ENCODE peak calls at places on chromosomes 1 and 21, in seven cellular contexts. One of them, this sample, is unnamed.

GRCh38 chr1:227449051-227449450 is 114.3 kb upstream of the ZNF678 start:
- DNase-seq in kidney glomerular epithelial cell: no peak
- DNase-seq in uterus: no peak
- DNase-seq in right lobe of liver: no peak
- DNase-seq in NCI-H1436 treated with DMSO at 0.1 percent for 48 hours: no peak
- DNase-seq in HFF-Myc: no peak
- DNase-seq in Daoy: peak; percentile 26
- DNase-seq in this sample: no peak

GRCh38 chr1:95437011-95437410 is 203.0 kb downstream of the RWDD3 start:
- DNase-seq in NCI-H1436 treated with DMSO at 0.1 percent for 48 hours: no peak
- DNase-seq in Daoy: no peak
- DNase-seq in uterus: no peak
- DNase-seq in kidney glomerular epithelial cell: no peak
- DNase-seq in HFF-Myc: no peak
- DNase-seq in right lobe of liver: no peak
- DNase-seq in this sample: no peak

GRCh38 chr21:33071878-33072306 is 2.0 kb downstream of the OLIG1 start:
- DNase-seq in HFF-Myc: no peak
- DNase-seq in kidney glomerular epithelial cell: no peak
- DNase-seq in Daoy: peak; percentile 39
- DNase-seq in right lobe of liver: no peak
- DNase-seq in uterus: no peak
- DNase-seq in NCI-H1436 treated with DMSO at 0.1 percent for 48 hours: no peak
- DNase-seq in this sample: no peak

GRCh38 chr1:226743259-226743658 is 4.2 kb upstream of the ITPKB start:
- DNase-seq in right lobe of liver: no peak
- DNase-seq in NCI-H1436 treated with DMSO at 0.1 percent for 48 hours: no peak
- DNase-seq in uterus: no peak
- DNase-seq in kidney glomerular epithelial cell: no peak
- DNase-seq in HFF-Myc: no peak
- DNase-seq in Daoy: no peak
- DNase-seq in this sample: no peak

GRCh38 chr1:117284408-117285215 is 73.9 kb upstream of the VTCN1 start:
- DNase-seq in Daoy: peak; percentile 66
- DNase-seq in uterus: no peak
- DNase-seq in NCI-H1436 treated with DMSO at 0.1 percent for 48 hours: no peak
- DNase-seq in right lobe of liver: no peak
- DNase-seq in kidney glomerular epithelial cell: peak; percentile 79
- DNase-seq in HFF-Myc: peak; percentile 47
- DNase-seq in this sample: peak; percentile 50

GRCh38 chr1:173429517-173430477 is 47.3 kb upstream of the PRDX6 start:
- DNase-seq in Daoy: peak; percentile 91
- DNase-seq in HFF-Myc: peak; percentile 84
- DNase-seq in right lobe of liver: peak; percentile 73
- DNase-seq in kidney glomerular epithelial cell: peak; percentile 36
- DNase-seq in uterus: peak; percentile 89
- DNase-seq in NCI-H1436 treated with DMSO at 0.1 percent for 48 hours: no peak
- DNase-seq in this sample: peak; percentile 91

GRCh38 chr1:8116892-8117262 is 90.8 kb upstream of the ERRFI1 start:
- DNase-seq in kidney glomerular epithelial cell: peak; percentile 59
- DNase-seq in NCI-H1436 treated with DMSO at 0.1 percent for 48 hours: no peak
- DNase-seq in Daoy: peak; percentile 66
- DNase-seq in HFF-Myc: no peak
- DNase-seq in right lobe of liver: peak; percentile 81
- DNase-seq in uterus: peak; percentile 82
- DNase-seq in this sample: peak; percentile 84

GRCh38 chr1:39574646-39575045 is 1.9 kb downstream of the PABPC4 start:
- DNase-seq in uterus: no peak
- DNase-seq in right lobe of liver: no peak
- DNase-seq in NCI-H1436 treated with DMSO at 0.1 percent for 48 hours: no peak
- DNase-seq in Daoy: peak; percentile 28
- DNase-seq in kidney glomerular epithelial cell: no peak
- DNase-seq in HFF-Myc: no peak
- DNase-seq in this sample: no peak

GRCh38 chr1:198678301-198678836 is 39.5 kb downstream of the PTPRC start:
- DNase-seq in right lobe of liver: no peak
- DNase-seq in Daoy: no peak
- DNase-seq in HFF-Myc: no peak
- DNase-seq in kidney glomerular epithelial cell: no peak
- DNase-seq in uterus: no peak
- DNase-seq in NCI-H1436 treated with DMSO at 0.1 percent for 48 hours: no peak
- DNase-seq in this sample: no peak

GRCh38 chr1:44418022-44418673 is 13.1 kb downstream of the RNF220 start:
- DNase-seq in HFF-Myc: no peak
- DNase-seq in Daoy: peak; percentile 36
- DNase-seq in NCI-H1436 treated with DMSO at 0.1 percent for 48 hours: no peak
- DNase-seq in uterus: no peak
- DNase-seq in right lobe of liver: no peak
- DNase-seq in kidney glomerular epithelial cell: no peak
- DNase-seq in this sample: no peak

GRCh38 chr1:162230096-162230495 is 146.6 kb downstream of the SPATA46 start:
- DNase-seq in right lobe of liver: peak; percentile 66
- DNase-seq in kidney glomerular epithelial cell: no peak
- DNase-seq in Daoy: peak; percentile 59
- DNase-seq in HFF-Myc: no peak
- DNase-seq in NCI-H1436 treated with DMSO at 0.1 percent for 48 hours: no peak
- DNase-seq in uterus: no peak
- DNase-seq in this sample: no peak

GRCh38 chr1:20194224-20194623 is 7.9 kb upstream of the PLA2G2C start:
- DNase-seq in uterus: no peak
- DNase-seq in HFF-Myc: no peak
- DNase-seq in right lobe of liver: no peak
- DNase-seq in Daoy: no peak
- DNase-seq in NCI-H1436 treated with DMSO at 0.1 percent for 48 hours: no peak
- DNase-seq in kidney glomerular epithelial cell: no peak
- DNase-seq in this sample: no peak

GRCh38 chr1:117928881-117929339 is 511 bp downstream of the GDAP2 start:
- DNase-seq in Daoy: peak; percentile 77
- DNase-seq in right lobe of liver: peak; percentile 62
- DNase-seq in HFF-Myc: peak; percentile 35
- DNase-seq in uterus: peak; percentile 23
- DNase-seq in NCI-H1436 treated with DMSO at 0.1 percent for 48 hours: no peak
- DNase-seq in kidney glomerular epithelial cell: no peak
- DNase-seq in this sample: peak; percentile 13

GRCh38 chr1:211229365-211229759 is 29.8 kb upstream of the RCOR3 start:
- DNase-seq in HFF-Myc: no peak
- DNase-seq in uterus: no peak
- DNase-seq in kidney glomerular epithelial cell: no peak
- DNase-seq in Daoy: no peak
- DNase-seq in NCI-H1436 treated with DMSO at 0.1 percent for 48 hours: no peak
- DNase-seq in right lobe of liver: no peak
- DNase-seq in this sample: no peak

GRCh38 chr1:93715529-93716126 is 34.0 kb upstream of the BCAR3 start:
- DNase-seq in uterus: no peak
- DNase-seq in HFF-Myc: no peak
- DNase-seq in right lobe of liver: no peak
- DNase-seq in Daoy: peak; percentile 58
- DNase-seq in NCI-H1436 treated with DMSO at 0.1 percent for 48 hours: peak; percentile 66
- DNase-seq in kidney glomerular epithelial cell: no peak
- DNase-seq in this sample: no peak

GRCh38 chr1:112618114-112618720 is 724 bp downstream of the ST7L start:
- DNase-seq in Daoy: peak; percentile 26
- DNase-seq in kidney glomerular epithelial cell: peak; percentile 61
- DNase-seq in right lobe of liver: no peak
- DNase-seq in NCI-H1436 treated with DMSO at 0.1 percent for 48 hours: no peak
- DNase-seq in HFF-Myc: no peak
- DNase-seq in uterus: no peak
- DNase-seq in this sample: no peak

GRCh38 chr1:229024528-229025119 is 246.3 kb upstream of the RAB4A start:
- DNase-seq in HFF-Myc: peak; percentile 84
- DNase-seq in kidney glomerular epithelial cell: peak; percentile 84
- DNase-seq in Daoy: peak; percentile 89
- DNase-seq in right lobe of liver: no peak
- DNase-seq in NCI-H1436 treated with DMSO at 0.1 percent for 48 hours: no peak
- DNase-seq in uterus: peak; percentile 66
- DNase-seq in this sample: peak; percentile 68

GRCh38 chr1:2555634-2556276 is 416 bp upstream of the TNFRSF14 start:
- DNase-seq in uterus: peak; percentile 83
- DNase-seq in kidney glomerular epithelial cell: no peak
- DNase-seq in Daoy: peak; percentile 56
- DNase-seq in right lobe of liver: peak; percentile 87
- DNase-seq in HFF-Myc: no peak
- DNase-seq in NCI-H1436 treated with DMSO at 0.1 percent for 48 hours: no peak
- DNase-seq in this sample: no peak

GRCh38 chr1:51557168-51557567 is 38.1 kb upstream of the EPS15 start:
- DNase-seq in NCI-H1436 treated with DMSO at 0.1 percent for 48 hours: no peak
- DNase-seq in Daoy: no peak
- DNase-seq in kidney glomerular epithelial cell: no peak
- DNase-seq in HFF-Myc: no peak
- DNase-seq in uterus: no peak
- DNase-seq in right lobe of liver: no peak
- DNase-seq in this sample: no peak

GRCh38 chr1:179026813-179027664 is 1.3 kb downstream of the FAM20B start:
- DNase-seq in kidney glomerular epithelial cell: no peak
- DNase-seq in Daoy: no peak
- DNase-seq in NCI-H1436 treated with DMSO at 0.1 percent for 48 hours: no peak
- DNase-seq in uterus: no peak
- DNase-seq in right lobe of liver: no peak
- DNase-seq in HFF-Myc: no peak
- DNase-seq in this sample: no peak

GRCh38 chr1:182917386-182917785 is 35.6 kb downstream of the SHCBP1L start:
- DNase-seq in HFF-Myc: peak; percentile 40
- DNase-seq in Daoy: peak; percentile 24
- DNase-seq in kidney glomerular epithelial cell: no peak
- DNase-seq in NCI-H1436 treated with DMSO at 0.1 percent for 48 hours: no peak
- DNase-seq in uterus: no peak
- DNase-seq in right lobe of liver: no peak
- DNase-seq in this sample: no peak

GRCh38 chr1:34013136-34013535 is 149.3 kb downstream of the HMGB4 start:
- DNase-seq in right lobe of liver: no peak
- DNase-seq in kidney glomerular epithelial cell: no peak
- DNase-seq in HFF-Myc: no peak
- DNase-seq in NCI-H1436 treated with DMSO at 0.1 percent for 48 hours: no peak
- DNase-seq in Daoy: no peak
- DNase-seq in uterus: no peak
- DNase-seq in this sample: no peak

GRCh38 chr1:42422672-42423236 is 33.1 kb downstream of the ZMYND12 start:
- DNase-seq in HFF-Myc: no peak
- DNase-seq in right lobe of liver: no peak
- DNase-seq in NCI-H1436 treated with DMSO at 0.1 percent for 48 hours: peak; percentile 80
- DNase-seq in Daoy: no peak
- DNase-seq in kidney glomerular epithelial cell: no peak
- DNase-seq in uterus: no peak
- DNase-seq in this sample: no peak

GRCh38 chr1:183602510-183602909 is 12.3 kb upstream of the NCF2 start:
- DNase-seq in Daoy: no peak
- DNase-seq in NCI-H1436 treated with DMSO at 0.1 percent for 48 hours: no peak
- DNase-seq in right lobe of liver: no peak
- DNase-seq in uterus: no peak
- DNase-seq in HFF-Myc: no peak
- DNase-seq in kidney glomerular epithelial cell: no peak
- DNase-seq in this sample: no peak

GRCh38 chr1:47809301-47810084 is 187.7 kb downstream of the TRABD2B start:
- DNase-seq in kidney glomerular epithelial cell: peak; percentile 10
- DNase-seq in Daoy: peak; percentile 43
- DNase-seq in NCI-H1436 treated with DMSO at 0.1 percent for 48 hours: no peak
- DNase-seq in right lobe of liver: no peak
- DNase-seq in uterus: no peak
- DNase-seq in HFF-Myc: no peak
- DNase-seq in this sample: no peak

GRCh38 chr1:46687095-46687659 is 15.5 kb downstream of the TEX38 start:
- DNase-seq in HFF-Myc: peak; percentile 33
- DNase-seq in right lobe of liver: peak; percentile 91
- DNase-seq in uterus: peak; percentile 75
- DNase-seq in kidney glomerular epithelial cell: no peak
- DNase-seq in Daoy: no peak
- DNase-seq in NCI-H1436 treated with DMSO at 0.1 percent for 48 hours: no peak
- DNase-seq in this sample: no peak

GRCh38 chr1:74584185-74584584 is 71.8 kb upstream of the LRRC53 start:
- DNase-seq in NCI-H1436 treated with DMSO at 0.1 percent for 48 hours: no peak
- DNase-seq in uterus: no peak
- DNase-seq in kidney glomerular epithelial cell: no peak
- DNase-seq in Daoy: no peak
- DNase-seq in HFF-Myc: no peak
- DNase-seq in right lobe of liver: no peak
- DNase-seq in this sample: no peak

GRCh38 chr1:246726255-246726679 is 2.1 kb downstream of the SCCPDH start:
- DNase-seq in right lobe of liver: peak; percentile 68
- DNase-seq in NCI-H1436 treated with DMSO at 0.1 percent for 48 hours: no peak
- DNase-seq in Daoy: no peak
- DNase-seq in HFF-Myc: no peak
- DNase-seq in kidney glomerular epithelial cell: no peak
- DNase-seq in uterus: no peak
- DNase-seq in this sample: no peak

GRCh38 chr1:1361233-1361981 is 3.1 kb upstream of the MXRA8 start:
- DNase-seq in NCI-H1436 treated with DMSO at 0.1 percent for 48 hours: no peak
- DNase-seq in uterus: peak; percentile 24
- DNase-seq in right lobe of liver: no peak
- DNase-seq in HFF-Myc: no peak
- DNase-seq in kidney glomerular epithelial cell: no peak
- DNase-seq in Daoy: no peak
- DNase-seq in this sample: no peak

GRCh38 chr1:205343431-205344009 is 13.2 kb downstream of the KLHDC8A start:
- DNase-seq in Daoy: peak; percentile 62
- DNase-seq in NCI-H1436 treated with DMSO at 0.1 percent for 48 hours: no peak
- DNase-seq in HFF-Myc: no peak
- DNase-seq in right lobe of liver: no peak
- DNase-seq in uterus: no peak
- DNase-seq in kidney glomerular epithelial cell: no peak
- DNase-seq in this sample: no peak

GRCh38 chr1:3518756-3519155 is 64.3 kb downstream of the ARHGEF16 start:
- DNase-seq in uterus: no peak
- DNase-seq in NCI-H1436 treated with DMSO at 0.1 percent for 48 hours: no peak
- DNase-seq in HFF-Myc: no peak
- DNase-seq in kidney glomerular epithelial cell: no peak
- DNase-seq in Daoy: no peak
- DNase-seq in right lobe of liver: no peak
- DNase-seq in this sample: no peak

GRCh38 chr1:86155807-86156561 is 588 bp downstream of the COL24A1 start:
- DNase-seq in NCI-H1436 treated with DMSO at 0.1 percent for 48 hours: no peak
- DNase-seq in Daoy: peak; percentile 30
- DNase-seq in uterus: peak; percentile 14
- DNase-seq in HFF-Myc: no peak
- DNase-seq in right lobe of liver: peak; percentile 45
- DNase-seq in kidney glomerular epithelial cell: no peak
- DNase-seq in this sample: no peak

GRCh38 chr1:21510885-21511578 is 1.8 kb downstream of the ALPL start:
- DNase-seq in HFF-Myc: no peak
- DNase-seq in NCI-H1436 treated with DMSO at 0.1 percent for 48 hours: no peak
- DNase-seq in uterus: no peak
- DNase-seq in right lobe of liver: no peak
- DNase-seq in Daoy: no peak
- DNase-seq in kidney glomerular epithelial cell: no peak
- DNase-seq in this sample: no peak

GRCh38 chr1:25572708-25573590 is 29.5 kb downstream of the LDLRAP1 start:
- DNase-seq in HFF-Myc: no peak
- DNase-seq in uterus: no peak
- DNase-seq in Daoy: peak; percentile 62
- DNase-seq in NCI-H1436 treated with DMSO at 0.1 percent for 48 hours: no peak
- DNase-seq in right lobe of liver: no peak
- DNase-seq in kidney glomerular epithelial cell: peak; percentile 6
- DNase-seq in this sample: no peak

GRCh38 chr1:44511769-44512168 is 106.7 kb downstream of the RNF220 start:
- DNase-seq in NCI-H1436 treated with DMSO at 0.1 percent for 48 hours: no peak
- DNase-seq in HFF-Myc: no peak
- DNase-seq in right lobe of liver: no peak
- DNase-seq in Daoy: no peak
- DNase-seq in kidney glomerular epithelial cell: no peak
- DNase-seq in uterus: no peak
- DNase-seq in this sample: no peak

GRCh38 chr1:9653783-9654517 is 2.4 kb downstream of the PIK3CD start:
- DNase-seq in uterus: no peak
- DNase-seq in HFF-Myc: no peak
- DNase-seq in kidney glomerular epithelial cell: no peak
- DNase-seq in right lobe of liver: no peak
- DNase-seq in NCI-H1436 treated with DMSO at 0.1 percent for 48 hours: no peak
- DNase-seq in Daoy: no peak
- DNase-seq in this sample: no peak

GRCh38 chr1:36971832-36972231 is 62.5 kb downstream of the GRIK3 start:
- DNase-seq in right lobe of liver: no peak
- DNase-seq in kidney glomerular epithelial cell: peak; percentile 0
- DNase-seq in uterus: no peak
- DNase-seq in NCI-H1436 treated with DMSO at 0.1 percent for 48 hours: peak; percentile 26
- DNase-seq in Daoy: no peak
- DNase-seq in HFF-Myc: no peak
- DNase-seq in this sample: no peak

GRCh38 chr1:230632273-230632873 is 9.9 kb upstream of the COG2 start:
- DNase-seq in uterus: no peak
- DNase-seq in HFF-Myc: no peak
- DNase-seq in right lobe of liver: peak; percentile 59
- DNase-seq in Daoy: peak; percentile 20
- DNase-seq in NCI-H1436 treated with DMSO at 0.1 percent for 48 hours: no peak
- DNase-seq in kidney glomerular epithelial cell: peak; percentile 35
- DNase-seq in this sample: no peak

This sample was measured in AG04450.